ENCODE peak calls at places on chromosomes 16 and 17, in six cellular contexts. O is endothelial cell of umbilical vein, J is A549, F is lower lobe of right lung, W is IMR-90, Y is keratinocyte. L is an unnamed sample.

GRCh38 chr16:27363246-27363632 is 38.7 kb upstream of the IL21R start:
- DNase-seq in O (no peak), J (no peak), F (no peak), W (no peak), Y (no peak), L (no peak)

GRCh38 chr16:72475688-72476087 is 303.7 kb upstream of the PMFBP1 start:
- DNase-seq in O (no peak), J (no peak), F (no peak), W (no peak), Y (no peak), L (no peak)

GRCh38 chr16:30990105-30990504 is 5.1 kb downstream of the HSD3B7 start:
- DNase-seq in O (no peak), J (no peak), F (no peak), W (no peak), Y (no peak), L (no peak)

GRCh38 chr17:75159196-75160031 is 5.1 kb upstream of the JPT1 start:
- DNase-seq in O (peak), J (no peak), F (no peak), W (peak), Y (no peak), L (no peak)

GRCh38 chr16:50457979-50458461 is 89.2 kb upstream of the BRD7 start:
- DNase-seq in O (no peak), J (no peak), F (no peak), W (no peak), Y (no peak), L (no peak)

GRCh38 chr17:17355426-17355825 is 52.3 kb downstream of the NT5M start:
- DNase-seq in O (no peak), J (no peak), F (no peak), W (no peak), Y (no peak), L (no peak)

GRCh38 chr16:69105501-69106361 is at the start of gene HAS3:
- DNase-seq in O (peak), J (peak), F (peak), W (peak), Y (no peak), L (no peak)

GRCh38 chr16:26651464-26651863 is 415.3 kb upstream of the C16orf82 start:
- DNase-seq in O (no peak), J (no peak), F (no peak), W (no peak), Y (no peak), L (no peak)

GRCh38 chr16:31042866-31043265 is 9.5 kb downstream of the STX4 start:
- DNase-seq in O (no peak), J (no peak), F (no peak), W (no peak), Y (no peak), L (no peak)

GRCh38 chr16:88373211-88373610 is 9.5 kb upstream of the ZNF469 start:
- DNase-seq in O (no peak), J (no peak), F (peak), W (no peak), Y (no peak), L (no peak)

GRCh38 chr17:72498671-72499210 is 377.9 kb downstream of the SOX9 start:
- DNase-seq in O (no peak), J (no peak), F (no peak), W (peak), Y (no peak), L (no peak)

GRCh38 chr16:88065747-88066142 is 114.5 kb downstream of the BANP start:
- DNase-seq in O (no peak), J (no peak), F (no peak), W (no peak), Y (no peak), L (no peak)

GRCh38 chr17:57918017-57918895 is 37.0 kb downstream of the CUEDC1 start:
- DNase-seq in O (no peak), J (no peak), F (no peak), W (peak), Y (no peak), L (no peak)

GRCh38 chr16:19005561-19006445 is 22.1 kb downstream of the TMC7 start:
- DNase-seq in O (peak), J (peak), F (no peak), W (peak), Y (peak), L (no peak)
- H3K27ac ChIP-seq in O (no peak), J (peak), F (no peak), W (no peak), Y (peak), L (peak)

GRCh38 chr17:28725166-28725659 is 820 bp downstream of the TLCD1 start:
- DNase-seq in O (peak), J (peak), F (no peak), W (peak), Y (no peak), L (no peak)
- H3K4me3 ChIP-seq in O (no peak), J (peak), F (peak), W (peak), Y (peak), L (peak)

GRCh38 chr16:48272837-48273421 is 25.6 kb upstream of the ABCC11 start:
- DNase-seq in O (peak), J (no peak), F (no peak), W (no peak), Y (no peak), L (peak)
- H3K27ac ChIP-seq in O (no peak), J (no peak), F (peak), W (no peak), Y (no peak), L (peak)

DNA sequence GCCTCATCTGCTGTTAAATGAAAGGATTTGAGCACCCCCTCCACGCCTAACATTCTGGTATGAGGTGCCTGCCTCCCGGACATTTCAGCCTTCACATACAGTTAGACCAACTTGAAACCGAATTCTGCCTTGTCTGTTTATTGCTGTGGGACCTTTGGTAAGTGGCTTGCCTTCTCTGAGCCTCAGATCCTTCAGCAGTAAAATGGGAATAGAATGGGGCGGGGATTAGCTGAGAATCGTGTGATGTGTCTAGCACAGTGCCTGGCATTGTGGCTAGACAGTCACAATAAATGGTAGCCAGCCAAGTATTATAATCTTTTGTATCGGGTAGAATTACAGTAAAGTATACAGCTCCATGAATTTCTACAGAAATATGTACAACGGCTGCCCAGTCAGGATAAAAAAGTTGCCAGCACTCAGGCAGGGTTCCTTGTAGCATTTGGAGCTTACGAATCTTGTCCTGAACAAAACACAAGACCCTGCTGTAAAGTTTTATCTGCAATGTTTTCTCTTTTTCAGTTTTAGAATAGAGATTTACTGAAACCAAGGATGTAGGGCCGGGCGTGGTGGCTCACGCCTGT is 781 bp downstream of the TMC7 start:
- DNase-seq in O (no peak), J (no peak), F (no peak), W (no peak), Y (no peak), L (no peak)
- H3K4me3 ChIP-seq in O (peak), J (peak), F (peak), W (peak), Y (peak), L (peak)

DNA sequence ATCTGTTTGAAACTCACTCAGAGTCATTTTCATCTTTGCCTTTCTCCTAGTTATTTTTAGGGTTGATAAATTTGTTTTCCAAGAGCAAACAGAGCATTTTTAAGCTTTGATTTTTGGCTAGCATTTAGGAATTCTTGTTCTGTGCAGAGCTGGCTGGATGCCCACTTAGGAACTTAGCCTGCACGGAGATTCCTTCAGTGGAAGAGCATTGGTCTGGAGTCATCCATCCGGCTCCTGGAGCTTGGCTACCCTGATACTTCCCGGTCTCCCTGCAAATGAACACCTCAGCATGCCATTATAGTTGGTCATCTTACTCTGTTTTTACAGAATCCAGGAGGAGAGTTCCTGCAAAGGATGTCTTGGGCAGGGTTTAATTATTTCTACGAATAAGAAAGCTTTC is 57.1 kb downstream of the SPECC1 start:
- DNase-seq in O (no peak), J (peak), F (no peak), W (peak), Y (peak), L (no peak)
- H3K27ac ChIP-seq in O (no peak), J (peak), F (no peak), W (no peak), Y (no peak), L (peak)